ENCODE peak calls at places on chromosomes 13 and 19, in four cellular contexts. One of them, this sample, is unnamed.

GRCh38 chr13:74287672-74288169 is 153.5 kb upstream of the KLF12 start:
- DNase-seq in ascending aorta: peak; percentile 47
- DNase-seq in neural progenitor cell: peak; percentile 94
- DNase-seq in CD8-positive, alpha-beta T cell: peak; percentile 74
- DNase-seq in this sample: peak; percentile 78

GRCh38 chr13:44989941-44990340 is 603 bp downstream of the GPALPP1 start:
- DNase-seq in ascending aorta: no peak
- DNase-seq in neural progenitor cell: no peak
- DNase-seq in CD8-positive, alpha-beta T cell: no peak
- DNase-seq in this sample: peak; percentile 45

GRCh38 chr13:97629601-97630272 is 195.8 kb downstream of the RAP2A start:
- DNase-seq in ascending aorta: no peak
- DNase-seq in neural progenitor cell: no peak
- DNase-seq in CD8-positive, alpha-beta T cell: no peak
- DNase-seq in this sample: no peak

GRCh38 chr13:61838568-61838967 is 422.9 kb upstream of the PCDH20 start:
- DNase-seq in ascending aorta: no peak
- DNase-seq in neural progenitor cell: no peak
- DNase-seq in CD8-positive, alpha-beta T cell: no peak
- DNase-seq in this sample: no peak

GRCh38 chr13:113724780-113725315 is 34.2 kb upstream of the TMEM255B start:
- DNase-seq in ascending aorta: peak; percentile 51
- DNase-seq in neural progenitor cell: peak; percentile 88
- DNase-seq in CD8-positive, alpha-beta T cell: peak; percentile 75
- DNase-seq in this sample: peak; percentile 93

GRCh38 chr13:112705286-112705685 is 15.4 kb downstream of the ATP11A start:
- DNase-seq in ascending aorta: no peak
- DNase-seq in neural progenitor cell: no peak
- DNase-seq in CD8-positive, alpha-beta T cell: no peak
- DNase-seq in this sample: peak; percentile 43

GRCh38 chr13:113046883-113047244 is 58.7 kb upstream of the F7 start:
- DNase-seq in ascending aorta: no peak
- DNase-seq in neural progenitor cell: no peak
- DNase-seq in CD8-positive, alpha-beta T cell: no peak
- DNase-seq in this sample: no peak

GRCh38 chr19:1283917-1284292 is 1.8 kb upstream of the EFNA2 start:
- DNase-seq in ascending aorta: no peak
- DNase-seq in neural progenitor cell: no peak
- DNase-seq in CD8-positive, alpha-beta T cell: no peak
- DNase-seq in this sample: no peak

GRCh38 chr19:19459707-19460251 is 54.3 kb downstream of the GATAD2A start:
- DNase-seq in ascending aorta: peak; percentile 44
- DNase-seq in neural progenitor cell: no peak
- DNase-seq in CD8-positive, alpha-beta T cell: peak; percentile 57
- DNase-seq in this sample: no peak

GRCh38 chr13:72181661-72182060 is 314.7 kb upstream of the DACH1 start:
- DNase-seq in ascending aorta: no peak
- DNase-seq in neural progenitor cell: no peak
- DNase-seq in CD8-positive, alpha-beta T cell: no peak
- DNase-seq in this sample: no peak

GRCh38 chr13:106573855-106574254 is 5.9 kb upstream of the ARGLU1 start:
- DNase-seq in ascending aorta: no peak
- DNase-seq in neural progenitor cell: no peak
- DNase-seq in CD8-positive, alpha-beta T cell: no peak
- DNase-seq in this sample: no peak

GRCh38 chr19:12953456-12954149 is 3.4 kb downstream of the GADD45GIP1 start:
- DNase-seq in ascending aorta: no peak
- DNase-seq in neural progenitor cell: no peak
- DNase-seq in CD8-positive, alpha-beta T cell: no peak
- DNase-seq in this sample: no peak

GRCh38 chr13:98585946-98586345 is 9.0 kb upstream of the STK24 start:
- DNase-seq in ascending aorta: no peak
- DNase-seq in neural progenitor cell: no peak
- DNase-seq in CD8-positive, alpha-beta T cell: no peak
- DNase-seq in this sample: no peak

GRCh38 chr19:57682226-57682766 is 519 bp downstream of the ZNF551 start:
- DNase-seq in ascending aorta: no peak
- DNase-seq in neural progenitor cell: no peak
- DNase-seq in CD8-positive, alpha-beta T cell: no peak
- DNase-seq in this sample: no peak

GRCh38 chr19:8601796-8602195 is 8.7 kb downstream of the ADAMTS10 start:
- DNase-seq in ascending aorta: no peak
- DNase-seq in neural progenitor cell: no peak
- DNase-seq in CD8-positive, alpha-beta T cell: no peak
- DNase-seq in this sample: no peak

GRCh38 chr13:31090921-31091624 is 70.6 kb downstream of the HSPH1 start:
- DNase-seq in ascending aorta: no peak
- DNase-seq in neural progenitor cell: no peak
- DNase-seq in CD8-positive, alpha-beta T cell: no peak
- DNase-seq in this sample: peak; percentile 39

GRCh38 chr13:47564041-47564440 is 437.0 kb downstream of the SUCLA2 start:
- DNase-seq in ascending aorta: no peak
- DNase-seq in neural progenitor cell: peak; percentile 61
- DNase-seq in CD8-positive, alpha-beta T cell: no peak
- DNase-seq in this sample: peak; percentile 84

GRCh38 chr19:46821512-46822359 is 28.9 kb downstream of the AP2S1 start:
- DNase-seq in ascending aorta: no peak
- DNase-seq in neural progenitor cell: peak; percentile 16
- DNase-seq in CD8-positive, alpha-beta T cell: peak; percentile 60
- DNase-seq in this sample: peak; percentile 58

GRCh38 chr19:41746593-41747227 is 8.6 kb upstream of the CEACAM6 start:
- DNase-seq in ascending aorta: no peak
- DNase-seq in neural progenitor cell: peak; percentile 31
- DNase-seq in CD8-positive, alpha-beta T cell: no peak
- DNase-seq in this sample: peak; percentile 80

GRCh38 chr19:55402509-55402908 is 5.1 kb downstream of the UBE2S start:
- DNase-seq in ascending aorta: no peak
- DNase-seq in neural progenitor cell: no peak
- DNase-seq in CD8-positive, alpha-beta T cell: no peak
- DNase-seq in this sample: no peak

GRCh38 chr19:47176071-47176626 is 45.5 kb downstream of the SAE1 start:
- DNase-seq in ascending aorta: no peak
- DNase-seq in neural progenitor cell: no peak
- DNase-seq in CD8-positive, alpha-beta T cell: no peak
- DNase-seq in this sample: no peak

GRCh38 chr13:98854448-98854847 is 102.0 kb upstream of the SLC15A1 start:
- DNase-seq in ascending aorta: no peak
- DNase-seq in neural progenitor cell: no peak
- DNase-seq in CD8-positive, alpha-beta T cell: no peak
- DNase-seq in this sample: no peak

GRCh38 chr19:31297991-31298390 is 51.2 kb downstream of the TSHZ3 start:
- DNase-seq in ascending aorta: no peak
- DNase-seq in neural progenitor cell: no peak
- DNase-seq in CD8-positive, alpha-beta T cell: no peak
- DNase-seq in this sample: no peak

GRCh38 chr13:101152184-101152583 is 264.1 kb downstream of the NALCN start:
- DNase-seq in ascending aorta: no peak
- DNase-seq in neural progenitor cell: no peak
- DNase-seq in CD8-positive, alpha-beta T cell: no peak
- DNase-seq in this sample: no peak

GRCh38 chr19:28150129-28150528 is 1062.8 kb downstream of the UQCRFS1 start:
- DNase-seq in ascending aorta: no peak
- DNase-seq in neural progenitor cell: no peak
- DNase-seq in CD8-positive, alpha-beta T cell: no peak
- DNase-seq in this sample: peak; percentile 72

GRCh38 chr13:100581030-100581429 is 7.6 kb downstream of the GGACT start:
- DNase-seq in ascending aorta: no peak
- DNase-seq in neural progenitor cell: no peak
- DNase-seq in CD8-positive, alpha-beta T cell: no peak
- DNase-seq in this sample: no peak

GRCh38 chr13:113220141-113220598 is 10.8 kb downstream of the CUL4A start:
- DNase-seq in ascending aorta: no peak
- DNase-seq in neural progenitor cell: no peak
- DNase-seq in CD8-positive, alpha-beta T cell: no peak
- DNase-seq in this sample: peak; percentile 42

GRCh38 chr13:104372128-104372527 is 1305.9 kb upstream of the SLC10A2 start:
- DNase-seq in ascending aorta: no peak
- DNase-seq in neural progenitor cell: no peak
- DNase-seq in CD8-positive, alpha-beta T cell: no peak
- DNase-seq in this sample: no peak

GRCh38 chr13:95559100-95559499 is 6.6 kb downstream of the CLDN10 start:
- DNase-seq in ascending aorta: no peak
- DNase-seq in neural progenitor cell: no peak
- DNase-seq in CD8-positive, alpha-beta T cell: no peak
- DNase-seq in this sample: no peak

GRCh38 chr19:48419158-48419920 is 25.9 kb downstream of the GRIN2D start:
- DNase-seq in ascending aorta: no peak
- DNase-seq in neural progenitor cell: peak; percentile 85
- DNase-seq in CD8-positive, alpha-beta T cell: peak; percentile 45
- DNase-seq in this sample: peak; percentile 90

GRCh38 chr19:33660426-33661160 is 38.8 kb downstream of the CHST8 start:
- DNase-seq in ascending aorta: no peak
- DNase-seq in neural progenitor cell: no peak
- DNase-seq in CD8-positive, alpha-beta T cell: no peak
- DNase-seq in this sample: no peak

GRCh38 chr19:15508035-15508710 is at the start of gene CYP4F22:
- DNase-seq in ascending aorta: no peak
- DNase-seq in neural progenitor cell: no peak
- DNase-seq in CD8-positive, alpha-beta T cell: peak; percentile 8
- DNase-seq in this sample: peak; percentile 68

GRCh38 chr13:110797230-110797877 is 83.9 kb downstream of the ING1 start:
- DNase-seq in ascending aorta: no peak
- DNase-seq in neural progenitor cell: no peak
- DNase-seq in CD8-positive, alpha-beta T cell: no peak
- DNase-seq in this sample: peak; percentile 78
- H3K27me3 ChIP-seq in ascending aorta: no peaks in the 10 kb centered on the region
- H3K27me3 ChIP-seq in neural progenitor cell: peaks cover 73% of the 10 kb centered on the region
- H3K27me3 ChIP-seq in CD8-positive, alpha-beta T cell: no peaks in the 10 kb centered on the region
- H3K27me3 ChIP-seq in this sample: no peaks in the 10 kb centered on the region

DNA sequence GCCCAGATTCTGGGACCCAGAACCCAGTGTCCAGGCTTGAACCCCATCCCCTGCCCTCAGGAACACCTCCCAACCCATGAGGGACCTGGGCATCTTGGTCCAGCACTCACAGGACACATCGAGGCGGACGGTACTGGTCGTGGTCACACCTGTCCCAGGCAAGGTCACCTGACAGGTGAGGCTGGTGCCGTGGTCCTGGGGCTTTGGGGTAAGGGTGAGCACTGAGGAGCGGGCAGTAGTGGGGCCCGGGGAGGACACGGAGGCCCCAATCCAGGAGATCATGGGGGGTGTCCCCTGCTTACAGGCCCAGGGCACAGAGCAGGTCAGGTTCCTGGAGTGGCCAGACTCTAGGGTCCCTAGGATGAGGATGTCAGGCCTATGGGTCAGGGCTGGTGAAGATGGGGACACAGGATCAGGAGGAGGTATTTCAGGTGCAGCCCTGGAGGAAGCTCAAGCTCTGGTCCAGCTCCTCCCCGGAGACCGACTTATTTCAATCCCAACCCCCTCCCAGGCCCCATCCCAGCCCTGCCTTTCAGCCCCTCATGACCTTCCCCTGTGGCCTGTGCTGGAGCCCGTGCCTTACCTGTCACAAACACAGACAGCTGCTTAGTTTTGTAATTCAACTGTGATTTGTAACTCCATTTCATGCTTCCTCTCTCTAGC is 772 bp downstream of the SIGLEC8 start:
- DNase-seq in ascending aorta: no peak
- DNase-seq in neural progenitor cell: no peak
- DNase-seq in CD8-positive, alpha-beta T cell: no peak
- DNase-seq in this sample: no peak
- H3K27me3 ChIP-seq in ascending aorta: no peaks in the 10 kb centered on the region
- H3K27me3 ChIP-seq in neural progenitor cell: no peaks in the 10 kb centered on the region
- H3K27me3 ChIP-seq in CD8-positive, alpha-beta T cell: peaks cover 4% of the 10 kb centered on the region
- H3K27me3 ChIP-seq in this sample: peaks cover 6% of the 10 kb centered on the region

GRCh38 chr13:93765056-93765455 is 538.4 kb downstream of the GPC6 start:
- DNase-seq in ascending aorta: no peak
- DNase-seq in neural progenitor cell: no peak
- DNase-seq in CD8-positive, alpha-beta T cell: no peak
- DNase-seq in this sample: no peak

GRCh38 chr13:93767231-93767916 is 540.8 kb downstream of the GPC6 start:
- DNase-seq in ascending aorta: no peak
- DNase-seq in neural progenitor cell: no peak
- DNase-seq in CD8-positive, alpha-beta T cell: no peak
- DNase-seq in this sample: no peak

GRCh38 chr13:93765811-93766210 is 539.2 kb downstream of the GPC6 start:
- DNase-seq in ascending aorta: no peak
- DNase-seq in neural progenitor cell: no peak
- DNase-seq in CD8-positive, alpha-beta T cell: no peak
- DNase-seq in this sample: no peak

GRCh38 chr13:93767917-93768422 is 541.4 kb downstream of the GPC6 start:
- DNase-seq in ascending aorta: no peak
- DNase-seq in neural progenitor cell: no peak
- DNase-seq in CD8-positive, alpha-beta T cell: no peak
- DNase-seq in this sample: no peak

GRCh38 chr13:93766719-93767118 is 540.1 kb downstream of the GPC6 start:
- DNase-seq in ascending aorta: no peak
- DNase-seq in neural progenitor cell: no peak
- DNase-seq in CD8-positive, alpha-beta T cell: no peak
- DNase-seq in this sample: no peak
- H3K27me3 ChIP-seq in ascending aorta: no peaks in the 10 kb centered on the region
- H3K27me3 ChIP-seq in neural progenitor cell: no peaks in the 10 kb centered on the region
- H3K27me3 ChIP-seq in CD8-positive, alpha-beta T cell: no peaks in the 10 kb centered on the region
- H3K27me3 ChIP-seq in this sample: no peaks in the 10 kb centered on the region

GRCh38 chr19:29529646-29530548 is 4.1 kb downstream of the VSTM2B start:
- DNase-seq in ascending aorta: no peak
- DNase-seq in neural progenitor cell: peak; percentile 80
- DNase-seq in CD8-positive, alpha-beta T cell: no peak
- DNase-seq in this sample: peak; percentile 85
- H3K27me3 ChIP-seq in ascending aorta: peaks cover 38% of the 10 kb centered on the region
- H3K27me3 ChIP-seq in neural progenitor cell: peaks cover 73% of the 10 kb centered on the region
- H3K27me3 ChIP-seq in CD8-positive, alpha-beta T cell: peaks cover 10% of the 10 kb centered on the region
- H3K27me3 ChIP-seq in this sample: peaks cover 76% of the 10 kb centered on the region

GRCh38 chr19:50638576-50638975 is 1.1 kb downstream of the SYT3 start:
- DNase-seq in ascending aorta: no peak
- DNase-seq in neural progenitor cell: no peak
- DNase-seq in CD8-positive, alpha-beta T cell: no peak
- DNase-seq in this sample: no peak

GRCh38 chr19:50644315-50644915 is 4.7 kb upstream of the SYT3 start:
- DNase-seq in ascending aorta: no peak
- DNase-seq in neural progenitor cell: no peak
- DNase-seq in CD8-positive, alpha-beta T cell: no peak
- DNase-seq in this sample: no peak

GRCh38 chr19:50636317-50637085 is 3.2 kb downstream of the SYT3 start:
- DNase-seq in ascending aorta: no peak
- DNase-seq in neural progenitor cell: no peak
- DNase-seq in CD8-positive, alpha-beta T cell: no peak
- DNase-seq in this sample: no peak

GRCh38 chr19:50639121-50640112 is at the start of gene SYT3:
- DNase-seq in ascending aorta: no peak
- DNase-seq in neural progenitor cell: peak; percentile 87
- DNase-seq in CD8-positive, alpha-beta T cell: peak; percentile 24
- DNase-seq in this sample: peak; percentile 88

DNA sequence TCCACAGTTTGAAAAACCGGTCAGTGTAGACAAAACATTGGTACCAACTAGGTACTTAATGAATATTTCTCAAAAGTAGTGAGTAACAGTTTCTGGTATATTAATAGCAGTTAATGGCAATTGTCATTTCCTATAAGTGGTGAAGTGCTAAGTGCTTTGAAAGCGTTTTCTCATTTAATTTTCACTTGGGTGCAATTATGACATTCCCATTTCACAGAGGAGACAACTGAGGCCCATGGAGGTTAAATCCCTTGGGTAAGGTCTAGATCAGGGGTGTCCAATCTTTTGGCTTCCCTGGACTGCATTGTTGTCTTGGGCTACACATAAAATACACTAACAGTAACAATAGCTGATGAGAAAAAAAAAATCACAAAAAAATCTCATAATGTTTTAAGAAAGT is 687 bp upstream of the SYT3 start:
- DNase-seq in ascending aorta: no peak
- DNase-seq in neural progenitor cell: no peak
- DNase-seq in CD8-positive, alpha-beta T cell: no peak
- DNase-seq in this sample: no peak
- H3K27me3 ChIP-seq in ascending aorta: no peaks in the 10 kb centered on the region
- H3K27me3 ChIP-seq in neural progenitor cell: peaks cover 80% of the 10 kb centered on the region
- H3K27me3 ChIP-seq in CD8-positive, alpha-beta T cell: peaks cover 4% of the 10 kb centered on the region
- H3K27me3 ChIP-seq in this sample: peaks cover 39% of the 10 kb centered on the region